ENCODE peak calls at places on chromosome 3, in nine cellular contexts. One of them, this sample, is unnamed.

GRCh38 chr3:49930922-49931321 is 1.3 kb upstream of the MON1A start:
- DNase-seq in activated CD4-positive, alpha-beta T cell treated with anti-CD3 and anti-CD28 coated beads, Interleukin-2, amount 50 U/mL, for 4 hours: no peak
- DNase-seq in CD14-positive monocyte: no peak
- DNase-seq in T-helper 1 cell: no peak
- DNase-seq in HEK293T: peak
- DNase-seq in AG09309: no peak
- DNase-seq in NCI-H1436: peak
- DNase-seq in NCI-H1694 treated with DMSO at 0.1 percent for 48 hours: no peak
- DNase-seq in stimulated activated CD8-positive, alpha-beta memory T cell treated with anti-CD3 and anti-CD28 coated beads, Interleukin-15, amount 100 ng/mL, for 48 hours: no peak
- DNase-seq in this sample: no peak

GRCh38 chr3:139286825-139287224 is 57.0 kb upstream of the MRPS22 start:
- DNase-seq in NCI-H1694 treated with DMSO at 0.1 percent for 48 hours: no peak
- DNase-seq in HEK293T: no peak
- DNase-seq in stimulated activated CD8-positive, alpha-beta memory T cell treated with anti-CD3 and anti-CD28 coated beads, Interleukin-15, amount 100 ng/mL, for 48 hours: no peak
- DNase-seq in activated CD4-positive, alpha-beta T cell treated with anti-CD3 and anti-CD28 coated beads, Interleukin-2, amount 50 U/mL, for 4 hours: no peak
- DNase-seq in CD14-positive monocyte: no peak
- DNase-seq in NCI-H1436: no peak
- DNase-seq in AG09309: no peak
- DNase-seq in T-helper 1 cell: no peak
- DNase-seq in this sample: no peak

GRCh38 chr3:100761951-100762350 is 52.7 kb downstream of the TFG start:
- DNase-seq in activated CD4-positive, alpha-beta T cell treated with anti-CD3 and anti-CD28 coated beads, Interleukin-2, amount 50 U/mL, for 4 hours: no peak
- DNase-seq in NCI-H1436: no peak
- DNase-seq in stimulated activated CD8-positive, alpha-beta memory T cell treated with anti-CD3 and anti-CD28 coated beads, Interleukin-15, amount 100 ng/mL, for 48 hours: no peak
- DNase-seq in T-helper 1 cell: no peak
- DNase-seq in AG09309: no peak
- DNase-seq in HEK293T: no peak
- DNase-seq in CD14-positive monocyte: no peak
- DNase-seq in NCI-H1694 treated with DMSO at 0.1 percent for 48 hours: no peak
- DNase-seq in this sample: no peak

GRCh38 chr3:100558233-100558632 is 51.2 kb upstream of the ADGRG7 start:
- DNase-seq in stimulated activated CD8-positive, alpha-beta memory T cell treated with anti-CD3 and anti-CD28 coated beads, Interleukin-15, amount 100 ng/mL, for 48 hours: no peak
- DNase-seq in NCI-H1436: no peak
- DNase-seq in NCI-H1694 treated with DMSO at 0.1 percent for 48 hours: no peak
- DNase-seq in AG09309: no peak
- DNase-seq in HEK293T: no peak
- DNase-seq in activated CD4-positive, alpha-beta T cell treated with anti-CD3 and anti-CD28 coated beads, Interleukin-2, amount 50 U/mL, for 4 hours: no peak
- DNase-seq in T-helper 1 cell: no peak
- DNase-seq in CD14-positive monocyte: no peak
- DNase-seq in this sample: no peak

GRCh38 chr3:104596551-104596950 is 770.2 kb upstream of the ALCAM start:
- DNase-seq in AG09309: peak
- DNase-seq in T-helper 1 cell: no peak
- DNase-seq in HEK293T: peak
- DNase-seq in CD14-positive monocyte: no peak
- DNase-seq in stimulated activated CD8-positive, alpha-beta memory T cell treated with anti-CD3 and anti-CD28 coated beads, Interleukin-15, amount 100 ng/mL, for 48 hours: no peak
- DNase-seq in NCI-H1436: peak
- DNase-seq in NCI-H1694 treated with DMSO at 0.1 percent for 48 hours: peak
- DNase-seq in activated CD4-positive, alpha-beta T cell treated with anti-CD3 and anti-CD28 coated beads, Interleukin-2, amount 50 U/mL, for 4 hours: no peak
- DNase-seq in this sample: peak

GRCh38 chr3:70989174-70989573 is 594.4 kb downstream of the FOXP1 start:
- DNase-seq in AG09309: no peak
- DNase-seq in activated CD4-positive, alpha-beta T cell treated with anti-CD3 and anti-CD28 coated beads, Interleukin-2, amount 50 U/mL, for 4 hours: no peak
- DNase-seq in NCI-H1436: no peak
- DNase-seq in T-helper 1 cell: no peak
- DNase-seq in NCI-H1694 treated with DMSO at 0.1 percent for 48 hours: no peak
- DNase-seq in CD14-positive monocyte: no peak
- DNase-seq in HEK293T: no peak
- DNase-seq in stimulated activated CD8-positive, alpha-beta memory T cell treated with anti-CD3 and anti-CD28 coated beads, Interleukin-15, amount 100 ng/mL, for 48 hours: no peak
- DNase-seq in this sample: no peak

GRCh38 chr3:56885879-56886647 is 84.3 kb upstream of the ARHGEF3 start:
- DNase-seq in AG09309: no peak
- DNase-seq in stimulated activated CD8-positive, alpha-beta memory T cell treated with anti-CD3 and anti-CD28 coated beads, Interleukin-15, amount 100 ng/mL, for 48 hours: no peak
- DNase-seq in CD14-positive monocyte: no peak
- DNase-seq in T-helper 1 cell: no peak
- DNase-seq in NCI-H1694 treated with DMSO at 0.1 percent for 48 hours: no peak
- DNase-seq in NCI-H1436: no peak
- DNase-seq in HEK293T: no peak
- DNase-seq in activated CD4-positive, alpha-beta T cell treated with anti-CD3 and anti-CD28 coated beads, Interleukin-2, amount 50 U/mL, for 4 hours: no peak
- DNase-seq in this sample: no peak

GRCh38 chr3:117665311-117665710 is 955.7 kb downstream of the TUSC7 start:
- DNase-seq in activated CD4-positive, alpha-beta T cell treated with anti-CD3 and anti-CD28 coated beads, Interleukin-2, amount 50 U/mL, for 4 hours: no peak
- DNase-seq in NCI-H1694 treated with DMSO at 0.1 percent for 48 hours: no peak
- DNase-seq in NCI-H1436: peak
- DNase-seq in T-helper 1 cell: no peak
- DNase-seq in HEK293T: no peak
- DNase-seq in CD14-positive monocyte: no peak
- DNase-seq in AG09309: no peak
- DNase-seq in stimulated activated CD8-positive, alpha-beta memory T cell treated with anti-CD3 and anti-CD28 coated beads, Interleukin-15, amount 100 ng/mL, for 48 hours: no peak
- DNase-seq in this sample: no peak

GRCh38 chr3:152026033-152026556 is 152.7 kb downstream of the SUCNR1 start:
- DNase-seq in AG09309: peak
- DNase-seq in stimulated activated CD8-positive, alpha-beta memory T cell treated with anti-CD3 and anti-CD28 coated beads, Interleukin-15, amount 100 ng/mL, for 48 hours: no peak
- DNase-seq in NCI-H1436: no peak
- DNase-seq in activated CD4-positive, alpha-beta T cell treated with anti-CD3 and anti-CD28 coated beads, Interleukin-2, amount 50 U/mL, for 4 hours: no peak
- DNase-seq in NCI-H1694 treated with DMSO at 0.1 percent for 48 hours: no peak
- DNase-seq in T-helper 1 cell: no peak
- DNase-seq in HEK293T: no peak
- DNase-seq in CD14-positive monocyte: no peak
- DNase-seq in this sample: peak

GRCh38 chr3:8095724-8096123 is 405.9 kb upstream of the LMCD1 start:
- DNase-seq in stimulated activated CD8-positive, alpha-beta memory T cell treated with anti-CD3 and anti-CD28 coated beads, Interleukin-15, amount 100 ng/mL, for 48 hours: no peak
- DNase-seq in NCI-H1694 treated with DMSO at 0.1 percent for 48 hours: no peak
- DNase-seq in activated CD4-positive, alpha-beta T cell treated with anti-CD3 and anti-CD28 coated beads, Interleukin-2, amount 50 U/mL, for 4 hours: no peak
- DNase-seq in CD14-positive monocyte: no peak
- DNase-seq in HEK293T: no peak
- DNase-seq in T-helper 1 cell: no peak
- DNase-seq in NCI-H1436: no peak
- DNase-seq in AG09309: no peak
- DNase-seq in this sample: no peak

GRCh38 chr3:127747751-127748521 is 74.4 kb downstream of the MGLL start:
- DNase-seq in CD14-positive monocyte: no peak
- DNase-seq in NCI-H1694 treated with DMSO at 0.1 percent for 48 hours: peak
- DNase-seq in stimulated activated CD8-positive, alpha-beta memory T cell treated with anti-CD3 and anti-CD28 coated beads, Interleukin-15, amount 100 ng/mL, for 48 hours: no peak
- DNase-seq in HEK293T: no peak
- DNase-seq in AG09309: peak
- DNase-seq in T-helper 1 cell: no peak
- DNase-seq in activated CD4-positive, alpha-beta T cell treated with anti-CD3 and anti-CD28 coated beads, Interleukin-2, amount 50 U/mL, for 4 hours: no peak
- DNase-seq in NCI-H1436: peak
- DNase-seq in this sample: peak